ENCODE peak calls at places on chromosome 5, in five cellular contexts. E, U, M, Q and W are unnamed samples.

GRCh38 chr5:35575578-35575977 is 42.1 kb upstream of the SPEF2 start:
- DNase-seq in E (no peak), U (no peak), M (no peak), Q (no peak), W (no peak)

GRCh38 chr5:148913985-148914421 is 87.6 kb downstream of the ADRB2 start:
- DNase-seq in E (no peak), U (no peak), M (no peak), Q (no peak), W (no peak)

GRCh38 chr5:172425402-172425801 is 28.9 kb downstream of the SH3PXD2B start:
- DNase-seq in E (no peak), U (no peak), M (no peak), Q (no peak), W (no peak)

GRCh38 chr5:36073595-36074216 is 7.0 kb upstream of the UGT3A2 start:
- DNase-seq in E (peak), U (no peak), M (no peak), Q (peak), W (no peak)

GRCh38 chr5:109823597-109823996 is 133.9 kb downstream of the MAN2A1 start:
- DNase-seq in E (no peak), U (peak), M (no peak), Q (no peak), W (no peak)

GRCh38 chr5:20974423-20974822 is 986.4 kb upstream of the CDH18 start:
- DNase-seq in E (peak), U (no peak), M (no peak), Q (peak), W (no peak)

GRCh38 chr5:57032151-57032551 is 80.2 kb upstream of the MIER3 start:
- DNase-seq in E (no peak), U (peak), M (no peak), Q (peak), W (no peak)

GRCh38 chr5:100175346-100175745 is 359.8 kb upstream of the FAM174A start:
- DNase-seq in E (no peak), U (no peak), M (no peak), Q (no peak), W (no peak)

GRCh38 chr5:7650755-7651154 is 200.2 kb downstream of the CFAP90 start:
- DNase-seq in E (no peak), U (no peak), M (no peak), Q (no peak), W (no peak)

GRCh38 chr5:173155912-173156311 is 11.6 kb downstream of the BNIP1 start:
- DNase-seq in E (no peak), U (no peak), M (no peak), Q (no peak), W (no peak)

GRCh38 chr5:137624786-137625349 is 111.0 kb downstream of the KLHL3 start:
- DNase-seq in E (no peak), U (no peak), M (no peak), Q (no peak), W (no peak)

GRCh38 chr5:72246239-72246580 is 73.8 kb downstream of the MRPS27 start:
- DNase-seq in E (peak), U (peak), M (no peak), Q (peak), W (no peak)

GRCh38 chr5:160922311-160922710 is 70.3 kb upstream of the ATP10B start:
- DNase-seq in E (no peak), U (no peak), M (no peak), Q (no peak), W (no peak)

GRCh38 chr5:54646285-54647101 is 128.9 kb downstream of the SNX18 start:
- DNase-seq in E (peak), U (no peak), M (peak), Q (peak), W (no peak)

GRCh38 chr5:155616779-155617392 is 603.3 kb downstream of the KIF4B start:
- DNase-seq in E (peak), U (peak), M (no peak), Q (peak), W (peak)

GRCh38 chr5:109880907-109881685 is 191.4 kb downstream of the MAN2A1 start:
- DNase-seq in E (no peak), U (no peak), M (no peak), Q (peak), W (no peak)

GRCh38 chr5:1161108-1161831 is 40.1 kb upstream of the SLC6A19 start:
- DNase-seq in E (no peak), U (no peak), M (no peak), Q (no peak), W (no peak)

GRCh38 chr5:62395210-62395950 is 8.3 kb downstream of the DIMT1 start:
- DNase-seq in E (no peak), U (no peak), M (no peak), Q (no peak), W (no peak)

GRCh38 chr5:35963381-35963843 is 25.0 kb upstream of the CAPSL start:
- DNase-seq in E (peak), U (no peak), M (no peak), Q (no peak), W (no peak)

GRCh38 chr5:88679638-88680037 is 203.3 kb downstream of the MEF2C start:
- DNase-seq in E (no peak), U (no peak), M (no peak), Q (no peak), W (no peak)

GRCh38 chr5:4647056-4647455 is 493.1 kb upstream of the ADAMTS16 start:
- DNase-seq in E (no peak), U (no peak), M (no peak), Q (no peak), W (no peak)

GRCh38 chr5:41796061-41796460 is 74.2 kb downstream of the OXCT1 start:
- DNase-seq in E (no peak), U (no peak), M (no peak), Q (no peak), W (no peak)

GRCh38 chr5:124087752-124088151 is 575.8 kb downstream of the CSNK1G3 start:
- DNase-seq in E (no peak), U (no peak), M (no peak), Q (no peak), W (no peak)

GRCh38 chr5:179124853-179125788 is 64.9 kb downstream of the ZNF354C start:
- DNase-seq in E (no peak), U (no peak), M (no peak), Q (no peak), W (no peak)

GRCh38 chr5:145161384-145161783 is 673.8 kb downstream of the PRELID2 start:
- DNase-seq in E (no peak), U (no peak), M (no peak), Q (no peak), W (no peak)

GRCh38 chr5:61182449-61182848 is 20.2 kb upstream of the SMIM15 start:
- DNase-seq in E (no peak), U (no peak), M (no peak), Q (no peak), W (no peak)

GRCh38 chr5:176486189-176486757 is 38.1 kb downstream of the FAF2 start:
- DNase-seq in E (no peak), U (no peak), M (no peak), Q (no peak), W (no peak)

GRCh38 chr5:126931968-126932622 is 98.3 kb downstream of the MARCHF3 start:
- DNase-seq in E (no peak), U (no peak), M (no peak), Q (no peak), W (no peak)

GRCh38 chr5:100746730-100747129 is 156.4 kb downstream of the ST8SIA4 start:
- DNase-seq in E (no peak), U (no peak), M (no peak), Q (no peak), W (no peak)

GRCh38 chr5:36624277-36624676 is 17.9 kb downstream of the SLC1A3 start:
- DNase-seq in E (no peak), U (no peak), M (no peak), Q (no peak), W (no peak)

GRCh38 chr5:24547127-24547526 is 97.7 kb downstream of the CDH10 start:
- DNase-seq in E (peak), U (no peak), M (no peak), Q (peak), W (no peak)

GRCh38 chr5:1019001-1019651 is 10.5 kb downstream of the NKD2 start:
- DNase-seq in E (no peak), U (no peak), M (no peak), Q (no peak), W (no peak)

GRCh38 chr5:178376906-178377582 is 144.4 kb upstream of the PHYKPL start:
- DNase-seq in E (no peak), U (no peak), M (no peak), Q (no peak), W (no peak)